ENCODE peak calls at places on chromosomes 7 and 10, in eight cellular contexts. T is psoas muscle; L is activated CD8-positive, alpha-beta T cell treated with anti-CD3 and anti-CD28 coated beads for 36 hours; M is omental fat pad; V is activated naive CD8-positive, alpha-beta T cell treated with anti-CD3 and anti-CD28 coated beads, Interleukin-2, amount 50 U/mL, for 24 hours; W is ureter; D is AG08395; O is stimulated activated CD4-positive, alpha-beta T cell treated with anti-CD3 and anti-CD28 coated beads, Interleukin-1b, Interleukin-23, amount 100 ng/mL, for 4 hours. P is an unnamed sample.
A peak's percentile ranks its signal among the peaks of the same experiment; 100 is the strongest.

GRCh38 chr7:87344446-87344845 is 1.0 kb upstream of the CROT start:
- DNase-seq in T (no peak), L (no peak), M (no peak), V (no peak), W (no peak), D (no peak), O (no peak), P (no peak)

GRCh38 chr7:3861941-3862340 is 560.9 kb downstream of the SDK1 start:
- DNase-seq in T (peak; percentile 33), L (peak; percentile 26), M (no peak), V (no peak), W (no peak), D (no peak), O (no peak), P (peak; percentile 70)

GRCh38 chr7:24880886-24881285 is 99.1 kb downstream of the OSBPL3 start:
- DNase-seq in T (no peak), L (no peak), M (no peak), V (no peak), W (no peak), D (no peak), O (no peak), P (no peak)

GRCh38 chr7:10939237-10939910 is 34.3 kb upstream of the PHF14 start:
- DNase-seq in T (no peak), L (peak; percentile 4), M (no peak), V (no peak), W (no peak), D (peak; percentile 26), O (no peak), P (no peak)

GRCh38 chr10:129968937-129969527 is 5.0 kb upstream of the EBF3 start:
- DNase-seq in T (peak; percentile 56), L (peak; percentile 71), M (no peak), V (peak; percentile 62), W (no peak), D (peak; percentile 76), O (no peak), P (no peak)

GRCh38 chr10:26550774-26551526 is 112.8 kb downstream of the APBB1IP start:
- DNase-seq in T (no peak), L (no peak), M (no peak), V (no peak), W (no peak), D (no peak), O (no peak), P (no peak)

GRCh38 chr10:127694580-127695193 is 42.3 kb upstream of the FOXI2 start:
- DNase-seq in T (no peak), L (peak; percentile 69), M (no peak), V (peak; percentile 48), W (no peak), D (no peak), O (peak; percentile 8), P (no peak)

GRCh38 chr7:43664681-43665080 is 64.6 kb downstream of the COA1 start:
- DNase-seq in T (no peak), L (no peak), M (no peak), V (no peak), W (no peak), D (no peak), O (no peak), P (no peak)

GRCh38 chr7:22723171-22723601 is 3.8 kb upstream of the IL6 start:
- DNase-seq in T (peak; percentile 69), L (no peak), M (no peak), V (no peak), W (peak; percentile 57), D (peak; percentile 19), O (no peak), P (peak; percentile 34)